ENCODE peak calls at places on chromosome 14, in five cellular contexts. One of them, this sample, is unnamed.

GRCh38 chr14:32509632-32510187 is 180.6 kb downstream of the AKAP6 start:
- DNase-seq in upper lobe of left lung: no peak
- DNase-seq in Panc1: no peak
- DNase-seq in stomach: peak; percentile 30
- DNase-seq in HCT116: no peak
- DNase-seq in this sample: no peak

GRCh38 chr14:95098984-95099599 is 58.2 kb downstream of the DICER1 start:
- DNase-seq in upper lobe of left lung: no peak
- DNase-seq in Panc1: peak; percentile 22
- DNase-seq in stomach: peak; percentile 63
- DNase-seq in HCT116: peak; percentile 40
- DNase-seq in this sample: peak; percentile 28

GRCh38 chr14:61570188-61570960 is 124.9 kb upstream of the HIF1A start:
- DNase-seq in upper lobe of left lung: no peak
- DNase-seq in Panc1: no peak
- DNase-seq in stomach: no peak
- DNase-seq in HCT116: no peak
- DNase-seq in this sample: no peak

GRCh38 chr14:68230941-68231717 is 411.6 kb downstream of the RAD51B start:
- DNase-seq in upper lobe of left lung: no peak
- DNase-seq in Panc1: no peak
- DNase-seq in stomach: no peak
- DNase-seq in HCT116: no peak
- DNase-seq in this sample: no peak

GRCh38 chr14:103393687-103394626 is 8.7 kb downstream of the MARK3 start:
- DNase-seq in upper lobe of left lung: no peak
- DNase-seq in Panc1: no peak
- DNase-seq in stomach: no peak
- DNase-seq in HCT116: no peak
- DNase-seq in this sample: no peak

GRCh38 chr14:51929156-51929555 is 60.2 kb upstream of the RTRAF start:
- DNase-seq in upper lobe of left lung: no peak
- DNase-seq in Panc1: no peak
- DNase-seq in stomach: no peak
- DNase-seq in HCT116: no peak
- DNase-seq in this sample: no peak

GRCh38 chr14:104171029-104171697 is 32.8 kb downstream of the KIF26A start:
- DNase-seq in upper lobe of left lung: no peak
- DNase-seq in Panc1: no peak
- DNase-seq in stomach: peak; percentile 50
- DNase-seq in HCT116: no peak
- DNase-seq in this sample: no peak

GRCh38 chr14:101496779-101497420 is 64.4 kb upstream of the DIO3 start:
- DNase-seq in upper lobe of left lung: no peak
- DNase-seq in Panc1: no peak
- DNase-seq in stomach: peak; percentile 17
- DNase-seq in HCT116: no peak
- DNase-seq in this sample: no peak

GRCh38 chr14:34970665-34971064 is 12.1 kb upstream of the SRP54 start:
- DNase-seq in upper lobe of left lung: no peak
- DNase-seq in Panc1: no peak
- DNase-seq in stomach: no peak
- DNase-seq in HCT116: no peak
- DNase-seq in this sample: no peak

GRCh38 chr14:22039938-22040780 is 366.5 kb upstream of the OR4E1 start:
- DNase-seq in upper lobe of left lung: no peak
- DNase-seq in Panc1: no peak
- DNase-seq in stomach: no peak
- DNase-seq in HCT116: peak; percentile 18
- DNase-seq in this sample: no peak

GRCh38 chr14:87522575-87522974 is 470.4 kb downstream of the GALC start:
- DNase-seq in upper lobe of left lung: no peak
- DNase-seq in Panc1: no peak
- DNase-seq in stomach: no peak
- DNase-seq in HCT116: no peak
- DNase-seq in this sample: no peak

GRCh38 chr14:101980700-101981099 is 16.3 kb downstream of the DYNC1H1 start:
- DNase-seq in upper lobe of left lung: no peak
- DNase-seq in Panc1: peak; percentile 87
- DNase-seq in stomach: peak; percentile 73
- DNase-seq in HCT116: peak; percentile 73
- DNase-seq in this sample: peak; percentile 9

GRCh38 chr14:34187061-34187460 is 236.2 kb upstream of the EGLN3 start:
- DNase-seq in upper lobe of left lung: no peak
- DNase-seq in Panc1: no peak
- DNase-seq in stomach: no peak
- DNase-seq in HCT116: no peak
- DNase-seq in this sample: no peak

GRCh38 chr14:84826349-84826748 is 703.6 kb upstream of the FLRT2 start:
- DNase-seq in upper lobe of left lung: no peak
- DNase-seq in Panc1: no peak
- DNase-seq in stomach: no peak
- DNase-seq in HCT116: no peak
- DNase-seq in this sample: no peak

GRCh38 chr14:58292192-58292591 is 6.2 kb upstream of the ARID4A start:
- DNase-seq in upper lobe of left lung: no peak
- DNase-seq in Panc1: no peak
- DNase-seq in stomach: no peak
- DNase-seq in HCT116: no peak
- DNase-seq in this sample: no peak

GRCh38 chr14:58297762-58298476 is 436 bp upstream of the ARID4A start:
- DNase-seq in upper lobe of left lung: peak; percentile 94
- DNase-seq in Panc1: peak; percentile 98
- DNase-seq in stomach: peak; percentile 98
- DNase-seq in HCT116: peak; percentile 100
- DNase-seq in this sample: peak; percentile 99

GRCh38 chr14:58296731-58297130 is 1.6 kb upstream of the ARID4A start:
- DNase-seq in upper lobe of left lung: no peak
- DNase-seq in Panc1: no peak
- DNase-seq in stomach: no peak
- DNase-seq in HCT116: no peak
- DNase-seq in this sample: no peak

GRCh38 chr14:58297412-58297761 is 968 bp upstream of the ARID4A start:
- DNase-seq in upper lobe of left lung: no peak
- DNase-seq in Panc1: no peak
- DNase-seq in stomach: peak; percentile 33
- DNase-seq in HCT116: no peak
- DNase-seq in this sample: no peak

GRCh38 chr14:58294201-58294600 is 4.2 kb upstream of the ARID4A start:
- DNase-seq in upper lobe of left lung: no peak
- DNase-seq in Panc1: no peak
- DNase-seq in stomach: no peak
- DNase-seq in HCT116: no peak
- DNase-seq in this sample: no peak
- TF ChIP-seq POLR2AphosphoS5 in upper lobe of left lung: no peak
- TF ChIP-seq POLR2AphosphoS5 in Panc1: no peak
- TF ChIP-seq POLR2AphosphoS5 in stomach: no peak
- TF ChIP-seq POLR2AphosphoS5 in HCT116: no peak
- TF ChIP-seq POLR2AphosphoS5 in this sample: no peak

DNA sequence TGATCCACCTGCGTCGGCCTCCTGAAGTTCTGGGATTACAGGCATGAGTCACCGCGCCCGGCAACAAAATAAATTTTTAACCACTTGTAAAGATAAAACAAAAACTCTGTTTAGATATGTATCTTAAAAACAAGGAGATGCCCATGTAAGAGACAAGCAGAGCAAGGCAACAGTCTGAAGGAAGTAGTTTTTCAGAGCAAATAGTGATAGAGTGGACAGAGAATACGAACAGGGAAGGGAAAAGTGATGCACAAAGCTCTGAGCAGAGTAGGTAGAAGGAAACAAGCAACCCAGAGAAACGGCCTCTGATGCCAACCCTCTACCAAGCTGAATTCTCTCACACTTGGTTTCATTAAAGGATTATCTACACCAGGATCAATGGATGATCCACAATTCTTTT is 24.8 kb upstream of the CDKL1 start:
- DNase-seq in upper lobe of left lung: no peak
- DNase-seq in Panc1: no peak
- DNase-seq in stomach: no peak
- DNase-seq in HCT116: no peak
- DNase-seq in this sample: no peak
- TF ChIP-seq POLR2AphosphoS5 in upper lobe of left lung: no peak
- TF ChIP-seq POLR2AphosphoS5 in Panc1: no peak
- TF ChIP-seq POLR2AphosphoS5 in stomach: no peak
- TF ChIP-seq POLR2AphosphoS5 in HCT116: no peak
- TF ChIP-seq POLR2AphosphoS5 in this sample: no peak

GRCh38 chr14:80275208-80275850 is 64.0 kb upstream of the DIO2 start:
- DNase-seq in upper lobe of left lung: no peak
- DNase-seq in Panc1: no peak
- DNase-seq in stomach: no peak
- DNase-seq in HCT116: no peak
- DNase-seq in this sample: no peak

GRCh38 chr14:80271389-80271788 is 60.1 kb upstream of the DIO2 start:
- DNase-seq in upper lobe of left lung: no peak
- DNase-seq in Panc1: no peak
- DNase-seq in stomach: no peak
- DNase-seq in HCT116: no peak
- DNase-seq in this sample: no peak

GRCh38 chr14:80266930-80267329 is 55.6 kb upstream of the DIO2 start:
- DNase-seq in upper lobe of left lung: no peak
- DNase-seq in Panc1: no peak
- DNase-seq in stomach: no peak
- DNase-seq in HCT116: no peak
- DNase-seq in this sample: no peak

GRCh38 chr14:80264698-80265097 is 53.4 kb upstream of the DIO2 start:
- DNase-seq in upper lobe of left lung: no peak
- DNase-seq in Panc1: no peak
- DNase-seq in stomach: no peak
- DNase-seq in HCT116: no peak
- DNase-seq in this sample: no peak

GRCh38 chr14:80269338-80269935 is 58.1 kb upstream of the DIO2 start:
- DNase-seq in upper lobe of left lung: no peak
- DNase-seq in Panc1: no peak
- DNase-seq in stomach: no peak
- DNase-seq in HCT116: no peak
- DNase-seq in this sample: no peak
- TF ChIP-seq POLR2AphosphoS5 in upper lobe of left lung: no peak
- TF ChIP-seq POLR2AphosphoS5 in Panc1: no peak
- TF ChIP-seq POLR2AphosphoS5 in stomach: no peak
- TF ChIP-seq POLR2AphosphoS5 in HCT116: no peak
- TF ChIP-seq POLR2AphosphoS5 in this sample: no peak

GRCh38 chr14:93752980-93753561 is 35.2 kb downstream of the PRIMA1 start:
- DNase-seq in upper lobe of left lung: no peak
- DNase-seq in Panc1: no peak
- DNase-seq in stomach: no peak
- DNase-seq in HCT116: no peak
- DNase-seq in this sample: no peak
- TF ChIP-seq POLR2AphosphoS5 in upper lobe of left lung: no peak
- TF ChIP-seq POLR2AphosphoS5 in Panc1: no peak
- TF ChIP-seq POLR2AphosphoS5 in stomach: no peak
- TF ChIP-seq POLR2AphosphoS5 in HCT116: no peak
- TF ChIP-seq POLR2AphosphoS5 in this sample: no peak

DNA sequence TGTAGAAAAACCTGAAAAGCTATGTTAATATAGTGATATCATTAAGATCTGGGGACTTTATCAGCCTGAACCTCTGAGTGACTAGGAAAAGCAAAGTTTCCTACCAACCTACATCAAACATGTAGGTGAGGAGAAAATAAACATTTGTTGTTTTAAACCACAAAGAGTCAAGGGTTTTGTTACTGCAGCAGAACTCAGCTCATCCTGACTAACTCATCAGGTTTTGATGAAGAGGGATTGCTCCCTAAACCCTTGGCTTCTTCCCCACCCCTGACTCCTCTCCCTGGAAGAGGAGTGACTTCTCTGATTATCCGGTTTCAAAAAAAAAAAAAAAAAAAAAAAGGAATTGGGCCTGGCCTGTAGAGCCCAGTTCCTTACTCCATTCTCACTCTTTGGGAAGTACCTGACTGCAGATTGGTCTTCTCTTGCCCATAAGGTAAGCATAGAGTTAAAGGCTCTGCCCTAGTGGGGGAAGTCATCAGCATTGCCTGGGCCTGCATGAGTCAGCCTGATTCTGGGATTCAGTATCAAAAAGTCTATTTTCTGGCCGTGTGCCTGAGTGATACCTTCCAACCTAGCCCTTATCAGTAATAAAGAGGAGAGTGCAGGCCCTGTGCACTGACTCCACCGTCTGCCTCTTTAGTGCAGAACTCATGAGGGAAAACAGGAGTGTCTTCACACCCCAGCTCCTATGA is 16.9 kb downstream of the BDKRB1 start:
- DNase-seq in upper lobe of left lung: no peak
- DNase-seq in Panc1: no peak
- DNase-seq in stomach: no peak
- DNase-seq in HCT116: no peak
- DNase-seq in this sample: no peak
- TF ChIP-seq POLR2AphosphoS5 in upper lobe of left lung: no peak
- TF ChIP-seq POLR2AphosphoS5 in Panc1: no peak
- TF ChIP-seq POLR2AphosphoS5 in stomach: peak; percentile 23
- TF ChIP-seq POLR2AphosphoS5 in HCT116: no peak
- TF ChIP-seq POLR2AphosphoS5 in this sample: no peak

GRCh38 chr14:24079521-24080141 is 8.3 kb downstream of the CPNE6 start:
- DNase-seq in upper lobe of left lung: no peak
- DNase-seq in Panc1: no peak
- DNase-seq in stomach: no peak
- DNase-seq in HCT116: no peak
- DNase-seq in this sample: peak; percentile 73

GRCh38 chr14:24080142-24080530 is 8.8 kb downstream of the CPNE6 start:
- DNase-seq in upper lobe of left lung: no peak
- DNase-seq in Panc1: no peak
- DNase-seq in stomach: no peak
- DNase-seq in HCT116: no peak
- DNase-seq in this sample: no peak

GRCh38 chr14:24077086-24077485 is 5.7 kb downstream of the CPNE6 start:
- DNase-seq in upper lobe of left lung: no peak
- DNase-seq in Panc1: no peak
- DNase-seq in stomach: no peak
- DNase-seq in HCT116: no peak
- DNase-seq in this sample: no peak

GRCh38 chr14:24076302-24076601 is 4.9 kb downstream of the CPNE6 start:
- DNase-seq in upper lobe of left lung: no peak
- DNase-seq in Panc1: no peak
- DNase-seq in stomach: no peak
- DNase-seq in HCT116: no peak
- DNase-seq in this sample: no peak

GRCh38 chr14:24078146-24078545 is 6.8 kb downstream of the CPNE6 start:
- DNase-seq in upper lobe of left lung: no peak
- DNase-seq in Panc1: no peak
- DNase-seq in stomach: no peak
- DNase-seq in HCT116: no peak
- DNase-seq in this sample: no peak
- TF ChIP-seq POLR2AphosphoS5 in upper lobe of left lung: no peak
- TF ChIP-seq POLR2AphosphoS5 in Panc1: no peak
- TF ChIP-seq POLR2AphosphoS5 in stomach: no peak
- TF ChIP-seq POLR2AphosphoS5 in HCT116: no peak
- TF ChIP-seq POLR2AphosphoS5 in this sample: no peak

GRCh38 chr14:50497351-50497750 is 35.0 kb downstream of the MAP4K5 start:
- DNase-seq in upper lobe of left lung: no peak
- DNase-seq in Panc1: no peak
- DNase-seq in stomach: no peak
- DNase-seq in HCT116: no peak
- DNase-seq in this sample: no peak
- TF ChIP-seq POLR2AphosphoS5 in upper lobe of left lung: no peak
- TF ChIP-seq POLR2AphosphoS5 in Panc1: no peak
- TF ChIP-seq POLR2AphosphoS5 in stomach: no peak
- TF ChIP-seq POLR2AphosphoS5 in HCT116: no peak
- TF ChIP-seq POLR2AphosphoS5 in this sample: no peak

GRCh38 chr14:24171422-24172260 is at the start of gene REC8:
- DNase-seq in upper lobe of left lung: peak; percentile 91
- DNase-seq in Panc1: no peak
- DNase-seq in stomach: peak; percentile 82
- DNase-seq in HCT116: no peak
- DNase-seq in this sample: no peak
- TF ChIP-seq POLR2AphosphoS5 in upper lobe of left lung: no peak
- TF ChIP-seq POLR2AphosphoS5 in Panc1: no peak
- TF ChIP-seq POLR2AphosphoS5 in stomach: peak; percentile 71
- TF ChIP-seq POLR2AphosphoS5 in HCT116: no peak
- TF ChIP-seq POLR2AphosphoS5 in this sample: no peak

This sample was measured in HL-60.